ENCODE peak calls at places on chromosomes 11 and 22, in six cellular contexts. C, Z, G, Q, Y and D are unnamed samples.

GRCh38 chr22:44261164-44261860 is 51.4 kb downstream of the SHISAL1 start:
- DNase-seq in Q (peak; percentile 33), Y (peak; percentile 13), C (no peak), Z (peak; percentile 2), G (no peak), D (peak; percentile 1)

GRCh38 chr11:65305501-65306268 is 9.0 kb upstream of the CDC42EP2 start:
- DNase-seq in C (peak; percentile 64), Q (no peak), G (peak; percentile 60), Y (no peak), Z (no peak), D (no peak)

GRCh38 chr11:27514076-27514475 is 7.5 kb upstream of the LIN7C start:
- DNase-seq in Q (no peak), C (no peak), Y (no peak), G (no peak), Z (no peak), D (no peak)

GRCh38 chr22:19535001-19535400 is 10.8 kb upstream of the CLDN5 start:
- DNase-seq in Y (no peak), Q (no peak), C (no peak), Z (no peak), G (no peak), D (no peak)

GRCh38 chr11:99640671-99641070 is 619.9 kb downstream of the CNTN5 start:
- DNase-seq in C (no peak), Q (no peak), Z (no peak), Y (no peak), G (no peak), D (no peak)

GRCh38 chr22:46596032-46596441 is 24.1 kb upstream of the GRAMD4 start:
- DNase-seq in Y (no peak), C (peak; percentile 40), G (no peak), Q (peak; percentile 89), Z (no peak), D (no peak)

GRCh38 chr22:49827853-49828598 is at the start of gene BRD1:
- DNase-seq in G (peak; percentile 8), Y (no peak), Z (no peak), Q (no peak), C (peak; percentile 69), D (peak; percentile 66)

GRCh38 chr11:116510166-116510565 is 262.6 kb downstream of the BUD13 start:
- DNase-seq in G (no peak), C (no peak), Z (no peak), Y (no peak), Q (peak; percentile 31), D (no peak)

GRCh38 chr11:112806876-112807275 is 154.3 kb upstream of the NCAM1 start:
- DNase-seq in G (no peak), C (no peak), Z (no peak), Y (no peak), Q (no peak), D (no peak)

GRCh38 chr22:50422046-50422445 is 52.8 kb downstream of the SBF1 start:
- DNase-seq in C (no peak), Z (no peak), Q (no peak), G (no peak), Y (no peak), D (no peak)

GRCh38 chr11:19087658-19088057 is 27.1 kb upstream of the MRGPRX2 start:
- DNase-seq in Q (no peak), Z (no peak), Y (no peak), C (peak; percentile 91), G (peak; percentile 31), D (no peak)

GRCh38 chr22:26485991-26486390 is 2.3 kb downstream of the SRRD start:
- DNase-seq in Q (no peak), Y (no peak), C (no peak), Z (no peak), G (no peak), D (no peak)

GRCh38 chr22:20146777-20147176 is 4.1 kb downstream of the CCDC188 start:
- DNase-seq in C (no peak), Y (no peak), G (no peak), Z (no peak), Q (no peak), D (no peak)

GRCh38 chr11:107331728-107332127 is 125.9 kb downstream of the CWF19L2 start:
- DNase-seq in Z (no peak), C (no peak), Q (no peak), Y (no peak), G (no peak), D (no peak)

GRCh38 chr11:69651834-69652620 is 11.1 kb downstream of the CCND1 start:
- DNase-seq in Z (no peak), Q (peak; percentile 23), Y (no peak), C (no peak), G (no peak), D (no peak)

GRCh38 chr11:8234425-8234821 is 29.3 kb downstream of the LMO1 start:
- DNase-seq in Q (no peak), C (peak; percentile 2), G (no peak), Y (no peak), Z (no peak), D (no peak)

GRCh38 chr11:70364745-70365535 is 33.4 kb upstream of the CTTN start:
- DNase-seq in Y (no peak), Z (no peak), Q (no peak), G (no peak), C (no peak), D (no peak)

GRCh38 chr11:28836285-28837081 is 728.3 kb downstream of the METTL15 start:
- DNase-seq in Y (no peak), G (peak; percentile 97), Q (no peak), Z (no peak), C (peak; percentile 100), D (no peak)

DNA sequence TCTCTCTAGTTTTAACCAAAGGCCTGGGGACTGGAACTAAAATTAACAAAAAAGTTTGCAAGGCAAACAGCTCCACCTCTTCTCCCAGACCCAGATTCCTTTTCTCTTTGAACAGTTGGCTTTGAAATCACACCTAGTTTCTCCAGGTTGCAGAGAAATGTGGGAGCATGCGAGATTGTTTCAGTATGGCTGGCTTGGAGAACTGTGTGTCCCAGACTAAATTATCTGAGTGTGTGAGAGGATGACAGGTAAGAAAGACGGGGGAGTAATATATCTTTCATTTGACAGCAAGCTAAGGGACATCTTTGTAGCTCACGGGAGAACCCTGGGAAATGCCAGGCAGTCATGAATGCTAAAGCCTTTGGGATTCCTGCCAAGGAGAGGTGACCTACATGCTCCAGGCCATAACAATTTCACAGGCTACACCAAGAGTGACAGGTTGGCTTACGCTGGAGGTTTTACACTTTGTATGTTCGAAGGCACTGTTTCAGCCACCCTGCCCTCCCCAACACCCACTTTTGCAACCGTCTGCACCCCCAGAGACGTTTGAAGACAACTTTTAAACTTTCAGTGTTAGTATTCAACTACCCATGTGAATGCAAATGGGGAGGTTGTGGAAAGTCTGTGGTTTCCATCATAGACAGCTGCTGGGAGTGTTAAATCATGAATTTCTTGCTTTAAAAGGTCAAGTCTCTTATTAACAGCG is 109.3 kb upstream of the SNX19 start:
- DNase-seq in Y (no peak), G (no peak), Q (no peak), C (peak; percentile 25), Z (no peak), D (no peak)
- TF ChIP-seq CTCF in Y (no peak), G (no peak), Q (no peak), C (no peak), Z (no peak), D (no peak)

DNA sequence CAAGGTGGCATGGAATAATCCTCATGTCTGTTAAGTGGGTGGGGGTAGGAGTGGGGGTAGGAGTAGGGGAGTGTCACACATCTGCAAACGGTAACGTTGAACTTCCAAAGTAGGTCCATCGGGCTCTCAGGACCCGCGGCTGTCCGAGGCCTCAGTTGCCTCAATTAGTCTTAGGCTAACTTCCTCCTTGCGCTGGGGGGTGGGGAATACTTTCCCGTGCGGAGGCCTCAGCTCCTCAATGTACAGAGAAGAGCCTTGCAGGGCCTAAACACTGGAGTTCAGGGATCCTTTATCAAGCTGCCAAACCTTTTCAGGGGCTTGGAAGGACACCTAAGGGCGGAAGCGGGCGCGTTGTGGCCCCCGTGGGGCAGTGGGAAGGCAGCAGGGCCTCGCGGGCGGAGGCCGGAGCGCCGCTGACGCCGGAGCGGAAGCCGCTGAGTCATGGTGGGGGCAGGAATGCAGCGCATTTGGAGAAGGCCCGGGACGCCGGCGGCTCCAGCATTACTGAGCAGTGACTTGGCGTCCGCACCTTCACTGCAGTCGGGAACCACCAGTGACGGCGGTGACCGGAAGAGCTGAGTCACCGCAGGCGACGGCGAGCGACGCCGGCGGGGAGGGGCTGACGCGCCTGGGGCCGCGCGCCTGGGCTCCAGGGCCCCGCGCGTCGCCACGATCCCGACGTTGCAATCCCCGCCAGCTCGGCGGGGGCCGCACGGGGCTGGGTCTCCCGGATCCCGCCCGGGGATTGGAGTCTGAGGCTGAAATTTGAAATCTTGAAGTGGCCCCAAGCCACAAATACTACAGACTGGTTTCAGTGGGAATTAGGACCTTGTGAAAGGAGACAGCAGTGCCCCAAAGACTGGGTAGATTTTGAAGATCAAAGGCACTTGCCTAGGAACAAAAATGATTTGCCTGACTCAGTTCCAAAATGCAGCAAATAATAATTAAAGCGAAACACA is 20.2 kb upstream of the IPO7 start:
- DNase-seq in G (peak; percentile 97), C (peak; percentile 99), Y (peak; percentile 96), Z (peak; percentile 92), Q (peak; percentile 98), D (peak; percentile 74)
- TF ChIP-seq CTCF in G (no peak), C (no peak), Y (no peak), Z (no peak), Q (no peak), D (no peak)

GRCh38 chr11:104076455-104076854 is 40.0 kb downstream of the DDI1 start:
- DNase-seq in C (peak; percentile 24), Z (no peak), Q (no peak), Y (no peak), G (no peak), D (no peak)
- TF ChIP-seq CTCF in C (no peak), Z (no peak), Q (no peak), Y (no peak), G (no peak), D (no peak)

GRCh38 chr11:17407575-17407974 is 19.1 kb upstream of the KCNJ11 start:
- DNase-seq in Q (no peak), Y (no peak), G (no peak), C (no peak), Z (no peak), D (no peak)

GRCh38 chr11:17406818-17407149 is 18.3 kb upstream of the KCNJ11 start:
- DNase-seq in Q (no peak), G (no peak), C (no peak), Y (no peak), Z (no peak), D (no peak)

GRCh38 chr11:17406082-17406817 is 17.8 kb upstream of the KCNJ11 start:
- DNase-seq in G (no peak), Q (no peak), C (no peak), Z (no peak), Y (no peak), D (no peak)

GRCh38 chr11:17403977-17404759 is 15.7 kb upstream of the KCNJ11 start:
- DNase-seq in Y (no peak), G (no peak), Q (no peak), Z (no peak), C (peak; percentile 45), D (no peak)

DNA sequence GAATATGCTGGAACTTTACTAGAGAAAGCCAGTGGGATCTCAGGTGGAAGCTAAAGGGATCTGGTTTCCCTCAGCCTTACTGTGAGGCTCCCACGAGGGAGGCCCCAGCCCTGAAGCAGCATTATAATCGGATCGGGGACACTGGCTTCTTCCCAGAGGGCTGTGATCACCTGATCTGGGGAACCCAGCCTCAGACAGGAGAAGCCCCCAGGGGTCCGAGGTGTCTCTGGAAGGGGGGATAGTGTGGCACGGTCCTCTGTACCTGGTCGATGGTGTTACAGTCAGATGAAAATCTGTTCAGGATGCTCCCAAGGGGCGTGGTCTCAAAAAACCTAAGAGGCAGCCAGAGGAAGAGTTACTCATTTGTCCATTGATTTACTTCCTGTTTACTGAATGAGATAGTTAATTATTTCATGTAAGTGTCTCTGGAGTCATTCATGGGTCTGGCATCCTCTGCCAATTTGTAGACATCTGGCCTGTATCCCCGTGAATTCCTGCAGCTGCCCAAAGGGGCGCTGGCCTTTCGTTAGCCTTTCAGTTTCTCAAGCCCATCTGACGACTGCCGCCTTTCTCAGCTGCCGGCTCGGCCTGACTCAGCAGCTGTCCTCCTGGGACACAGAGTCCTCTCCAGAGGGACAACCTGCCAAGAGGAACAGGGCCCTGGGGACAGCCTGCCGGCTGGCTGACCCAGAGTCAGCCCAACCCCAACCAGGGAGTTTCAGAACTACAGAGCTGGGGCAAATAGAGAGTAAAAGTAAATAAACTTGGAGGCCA is 17.0 kb upstream of the KCNJ11 start:
- DNase-seq in Y (peak; percentile 79), G (peak; percentile 35), C (peak; percentile 24), Q (peak; percentile 95), Z (peak; percentile 46), D (no peak)
- TF ChIP-seq CTCF in Y (peak; percentile 31), G (peak; percentile 28), C (no peak), Q (peak; percentile 49), Z (no peak), D (no peak)